ENCODE peak calls at places on chromosomes 12 and 14, in seven cellular contexts. One of them, this sample, is unnamed.

GRCh38 chr14:32324601-32325000 is 4.5 kb upstream of the AKAP6 start:
- DNase-seq in fibroblast of pulmonary artery: no peak
- DNase-seq in lower leg skin: no peak
- DNase-seq in thoracic aorta: no peak
- DNase-seq in mammary epithelial cell: no peak
- DNase-seq in lung: no peak
- DNase-seq in BJ: no peak
- DNase-seq in this sample: no peak

GRCh38 chr14:22845103-22845394 is 8.7 kb downstream of the MMP14 start:
- DNase-seq in fibroblast of pulmonary artery: no peak
- DNase-seq in lower leg skin: peak
- DNase-seq in thoracic aorta: no peak
- DNase-seq in mammary epithelial cell: no peak
- DNase-seq in lung: no peak
- DNase-seq in BJ: no peak
- DNase-seq in this sample: no peak

GRCh38 chr12:5872745-5873144 is 72.3 kb downstream of the ANO2 start:
- DNase-seq in fibroblast of pulmonary artery: no peak
- DNase-seq in lower leg skin: no peak
- DNase-seq in thoracic aorta: no peak
- DNase-seq in mammary epithelial cell: no peak
- DNase-seq in lung: no peak
- DNase-seq in BJ: no peak
- DNase-seq in this sample: no peak

GRCh38 chr14:34043627-34044372 is 92.9 kb upstream of the EGLN3 start:
- DNase-seq in fibroblast of pulmonary artery: no peak
- DNase-seq in lower leg skin: no peak
- DNase-seq in thoracic aorta: no peak
- DNase-seq in mammary epithelial cell: peak
- DNase-seq in lung: no peak
- DNase-seq in BJ: no peak
- DNase-seq in this sample: peak

GRCh38 chr14:44652640-44653039 is 145.6 kb upstream of the FSCB start:
- DNase-seq in fibroblast of pulmonary artery: no peak
- DNase-seq in lower leg skin: no peak
- DNase-seq in thoracic aorta: no peak
- DNase-seq in mammary epithelial cell: no peak
- DNase-seq in lung: no peak
- DNase-seq in BJ: no peak
- DNase-seq in this sample: no peak

GRCh38 chr12:118371354-118372282 is 1.1 kb downstream of the TAOK3 start:
- DNase-seq in fibroblast of pulmonary artery: no peak
- DNase-seq in lower leg skin: peak
- DNase-seq in thoracic aorta: no peak
- DNase-seq in mammary epithelial cell: peak
- DNase-seq in lung: no peak
- DNase-seq in BJ: no peak
- DNase-seq in this sample: peak

GRCh38 chr12:9750276-9751203 is 10.2 kb downstream of the CD69 start:
- DNase-seq in fibroblast of pulmonary artery: peak
- DNase-seq in lower leg skin: peak
- DNase-seq in thoracic aorta: no peak
- DNase-seq in mammary epithelial cell: peak
- DNase-seq in lung: peak
- DNase-seq in BJ: no peak
- DNase-seq in this sample: peak

GRCh38 chr12:46839964-46840363 is 14.2 kb upstream of the SLC38A4 start:
- DNase-seq in fibroblast of pulmonary artery: no peak
- DNase-seq in lower leg skin: no peak
- DNase-seq in thoracic aorta: no peak
- DNase-seq in mammary epithelial cell: no peak
- DNase-seq in lung: no peak
- DNase-seq in BJ: no peak
- DNase-seq in this sample: no peak

GRCh38 chr14:96126339-96126770 is 78.3 kb upstream of the BDKRB2 start:
- DNase-seq in fibroblast of pulmonary artery: no peak
- DNase-seq in lower leg skin: no peak
- DNase-seq in thoracic aorta: no peak
- DNase-seq in mammary epithelial cell: no peak
- DNase-seq in lung: no peak
- DNase-seq in BJ: no peak
- DNase-seq in this sample: no peak

GRCh38 chr12:93461503-93461902 is 5.8 kb upstream of the MRPL42 start:
- DNase-seq in fibroblast of pulmonary artery: peak
- DNase-seq in lower leg skin: no peak
- DNase-seq in thoracic aorta: no peak
- DNase-seq in mammary epithelial cell: no peak
- DNase-seq in lung: no peak
- DNase-seq in BJ: no peak
- DNase-seq in this sample: no peak

GRCh38 chr12:496736-497135 is 37.0 kb downstream of the B4GALNT3 start:
- DNase-seq in fibroblast of pulmonary artery: no peak
- DNase-seq in lower leg skin: peak
- DNase-seq in thoracic aorta: no peak
- DNase-seq in mammary epithelial cell: no peak
- DNase-seq in lung: no peak
- DNase-seq in BJ: no peak
- DNase-seq in this sample: no peak

GRCh38 chr14:62947291-62947690 is 98.0 kb downstream of the KCNH5 start:
- DNase-seq in fibroblast of pulmonary artery: no peak
- DNase-seq in lower leg skin: no peak
- DNase-seq in thoracic aorta: no peak
- DNase-seq in mammary epithelial cell: peak
- DNase-seq in lung: no peak
- DNase-seq in BJ: no peak
- DNase-seq in this sample: no peak

GRCh38 chr12:21637985-21638891 is 19.4 kb downstream of the LDHB start:
- DNase-seq in fibroblast of pulmonary artery: peak
- DNase-seq in lower leg skin: no peak
- DNase-seq in thoracic aorta: no peak
- DNase-seq in mammary epithelial cell: no peak
- DNase-seq in lung: no peak
- DNase-seq in BJ: no peak
- DNase-seq in this sample: peak

GRCh38 chr12:131605304-131605829 is 105.5 kb upstream of the SFSWAP start:
- DNase-seq in fibroblast of pulmonary artery: no peak
- DNase-seq in lower leg skin: no peak
- DNase-seq in thoracic aorta: no peak
- DNase-seq in mammary epithelial cell: no peak
- DNase-seq in lung: no peak
- DNase-seq in BJ: no peak
- DNase-seq in this sample: no peak

GRCh38 chr14:27688823-27689444 is 1077.7 kb upstream of the FOXG1 start:
- DNase-seq in fibroblast of pulmonary artery: no peak
- DNase-seq in lower leg skin: no peak
- DNase-seq in thoracic aorta: no peak
- DNase-seq in mammary epithelial cell: no peak
- DNase-seq in lung: no peak
- DNase-seq in BJ: no peak
- DNase-seq in this sample: no peak

GRCh38 chr12:76786986-76787385 is 23.1 kb downstream of the ZDHHC17 start:
- DNase-seq in fibroblast of pulmonary artery: no peak
- DNase-seq in lower leg skin: no peak
- DNase-seq in thoracic aorta: no peak
- DNase-seq in mammary epithelial cell: no peak
- DNase-seq in lung: no peak
- DNase-seq in BJ: no peak
- DNase-seq in this sample: no peak

GRCh38 chr14:97266653-97267052 is 469.5 kb downstream of the VRK1 start:
- DNase-seq in fibroblast of pulmonary artery: no peak
- DNase-seq in lower leg skin: no peak
- DNase-seq in thoracic aorta: no peak
- DNase-seq in mammary epithelial cell: no peak
- DNase-seq in lung: no peak
- DNase-seq in BJ: no peak
- DNase-seq in this sample: no peak

GRCh38 chr12:50081096-50081808 is 3.9 kb upstream of the SMARCD1 start:
- DNase-seq in fibroblast of pulmonary artery: no peak
- DNase-seq in lower leg skin: no peak
- DNase-seq in thoracic aorta: no peak
- DNase-seq in mammary epithelial cell: no peak
- DNase-seq in lung: no peak
- DNase-seq in BJ: no peak
- DNase-seq in this sample: no peak

GRCh38 chr14:61765225-61765943 is 3.2 kb downstream of the SNAPC1 start:
- DNase-seq in fibroblast of pulmonary artery: no peak
- DNase-seq in lower leg skin: no peak
- DNase-seq in thoracic aorta: no peak
- DNase-seq in mammary epithelial cell: no peak
- DNase-seq in lung: no peak
- DNase-seq in BJ: no peak
- DNase-seq in this sample: no peak

GRCh38 chr14:61768240-61768639 is 6.0 kb downstream of the SNAPC1 start:
- DNase-seq in fibroblast of pulmonary artery: no peak
- DNase-seq in lower leg skin: no peak
- DNase-seq in thoracic aorta: no peak
- DNase-seq in mammary epithelial cell: no peak
- DNase-seq in lung: no peak
- DNase-seq in BJ: no peak
- DNase-seq in this sample: no peak

GRCh38 chr14:61764342-61765122 is 2.3 kb downstream of the SNAPC1 start:
- DNase-seq in fibroblast of pulmonary artery: no peak
- DNase-seq in lower leg skin: no peak
- DNase-seq in thoracic aorta: no peak
- DNase-seq in mammary epithelial cell: no peak
- DNase-seq in lung: no peak
- DNase-seq in BJ: no peak
- DNase-seq in this sample: no peak

GRCh38 chr14:61769893-61770292 is 7.7 kb downstream of the SNAPC1 start:
- DNase-seq in fibroblast of pulmonary artery: no peak
- DNase-seq in lower leg skin: no peak
- DNase-seq in thoracic aorta: no peak
- DNase-seq in mammary epithelial cell: no peak
- DNase-seq in lung: no peak
- DNase-seq in BJ: no peak
- DNase-seq in this sample: no peak

GRCh38 chr14:61766136-61766535 is 3.9 kb downstream of the SNAPC1 start:
- DNase-seq in fibroblast of pulmonary artery: no peak
- DNase-seq in lower leg skin: no peak
- DNase-seq in thoracic aorta: no peak
- DNase-seq in mammary epithelial cell: no peak
- DNase-seq in lung: no peak
- DNase-seq in BJ: no peak
- DNase-seq in this sample: no peak
- H3K4me3 ChIP-seq in fibroblast of pulmonary artery: no peak
- H3K4me3 ChIP-seq in lower leg skin: no peak
- H3K4me3 ChIP-seq in thoracic aorta: no peak
- H3K4me3 ChIP-seq in mammary epithelial cell: no peak
- H3K4me3 ChIP-seq in lung: no peak
- H3K4me3 ChIP-seq in BJ: no peak
- H3K4me3 ChIP-seq in this sample: no peak

GRCh38 chr14:105030836-105031396 is 10.0 kb upstream of the CDCA4 start:
- DNase-seq in fibroblast of pulmonary artery: no peak
- DNase-seq in lower leg skin: no peak
- DNase-seq in thoracic aorta: no peak
- DNase-seq in mammary epithelial cell: no peak
- DNase-seq in lung: no peak
- DNase-seq in BJ: no peak
- DNase-seq in this sample: no peak
- TF ChIP-seq CTCF in fibroblast of pulmonary artery: no peak
- TF ChIP-seq CTCF in lower leg skin: no peak
- TF ChIP-seq CTCF in thoracic aorta: no peak
- TF ChIP-seq CTCF in mammary epithelial cell: no peak
- TF ChIP-seq CTCF in lung: no peak
- TF ChIP-seq CTCF in BJ: no peak
- TF ChIP-seq CTCF in this sample: no peak

GRCh38 chr14:56814468-56815074 is 4.3 kb upstream of the OTX2 start:
- DNase-seq in fibroblast of pulmonary artery: no peak
- DNase-seq in lower leg skin: no peak
- DNase-seq in thoracic aorta: no peak
- DNase-seq in mammary epithelial cell: no peak
- DNase-seq in lung: no peak
- DNase-seq in BJ: no peak
- DNase-seq in this sample: no peak

GRCh38 chr14:56815301-56815700 is 5.0 kb upstream of the OTX2 start:
- DNase-seq in fibroblast of pulmonary artery: no peak
- DNase-seq in lower leg skin: no peak
- DNase-seq in thoracic aorta: no peak
- DNase-seq in mammary epithelial cell: no peak
- DNase-seq in lung: no peak
- DNase-seq in BJ: no peak
- DNase-seq in this sample: no peak

GRCh38 chr14:56821177-56821576 is 10.9 kb upstream of the OTX2 start:
- DNase-seq in fibroblast of pulmonary artery: no peak
- DNase-seq in lower leg skin: no peak
- DNase-seq in thoracic aorta: no peak
- DNase-seq in mammary epithelial cell: no peak
- DNase-seq in lung: no peak
- DNase-seq in BJ: no peak
- DNase-seq in this sample: no peak

GRCh38 chr14:56816575-56817391 is 6.5 kb upstream of the OTX2 start:
- DNase-seq in fibroblast of pulmonary artery: no peak
- DNase-seq in lower leg skin: no peak
- DNase-seq in thoracic aorta: no peak
- DNase-seq in mammary epithelial cell: peak
- DNase-seq in lung: no peak
- DNase-seq in BJ: no peak
- DNase-seq in this sample: no peak

GRCh38 chr14:56817396-56817921 is 7.2 kb upstream of the OTX2 start:
- DNase-seq in fibroblast of pulmonary artery: no peak
- DNase-seq in lower leg skin: no peak
- DNase-seq in thoracic aorta: no peak
- DNase-seq in mammary epithelial cell: no peak
- DNase-seq in lung: no peak
- DNase-seq in BJ: no peak
- DNase-seq in this sample: no peak
- H3K4me3 ChIP-seq in fibroblast of pulmonary artery: no peak
- H3K4me3 ChIP-seq in lower leg skin: no peak
- H3K4me3 ChIP-seq in thoracic aorta: no peak
- H3K4me3 ChIP-seq in mammary epithelial cell: no peak
- H3K4me3 ChIP-seq in lung: no peak
- H3K4me3 ChIP-seq in BJ: no peak
- H3K4me3 ChIP-seq in this sample: no peak

GRCh38 chr12:27901959-27902358 is 70.6 kb downstream of the PTHLH start:
- DNase-seq in fibroblast of pulmonary artery: peak
- DNase-seq in lower leg skin: no peak
- DNase-seq in thoracic aorta: no peak
- DNase-seq in mammary epithelial cell: no peak
- DNase-seq in lung: no peak
- DNase-seq in BJ: no peak
- DNase-seq in this sample: no peak

GRCh38 chr12:27898022-27898421 is 74.5 kb downstream of the PTHLH start:
- DNase-seq in fibroblast of pulmonary artery: no peak
- DNase-seq in lower leg skin: no peak
- DNase-seq in thoracic aorta: no peak
- DNase-seq in mammary epithelial cell: no peak
- DNase-seq in lung: no peak
- DNase-seq in BJ: no peak
- DNase-seq in this sample: no peak

GRCh38 chr12:27896419-27896990 is 76.0 kb downstream of the PTHLH start:
- DNase-seq in fibroblast of pulmonary artery: peak
- DNase-seq in lower leg skin: no peak
- DNase-seq in thoracic aorta: no peak
- DNase-seq in mammary epithelial cell: peak
- DNase-seq in lung: no peak
- DNase-seq in BJ: no peak
- DNase-seq in this sample: no peak

GRCh38 chr12:27900920-27901879 is 71.3 kb downstream of the PTHLH start:
- DNase-seq in fibroblast of pulmonary artery: no peak
- DNase-seq in lower leg skin: no peak
- DNase-seq in thoracic aorta: no peak
- DNase-seq in mammary epithelial cell: no peak
- DNase-seq in lung: no peak
- DNase-seq in BJ: no peak
- DNase-seq in this sample: no peak

GRCh38 chr12:27899151-27899661 is 73.3 kb downstream of the PTHLH start:
- DNase-seq in fibroblast of pulmonary artery: peak
- DNase-seq in lower leg skin: no peak
- DNase-seq in thoracic aorta: no peak
- DNase-seq in mammary epithelial cell: peak
- DNase-seq in lung: no peak
- DNase-seq in BJ: peak
- DNase-seq in this sample: no peak
- TF ChIP-seq CTCF in fibroblast of pulmonary artery: no peak
- TF ChIP-seq CTCF in lower leg skin: no peak
- TF ChIP-seq CTCF in thoracic aorta: no peak
- TF ChIP-seq CTCF in mammary epithelial cell: no peak
- TF ChIP-seq CTCF in lung: no peak
- TF ChIP-seq CTCF in BJ: no peak
- TF ChIP-seq CTCF in this sample: no peak

This sample was measured in mucosa of descending colon.